ENCODE peak calls at places on chromosomes 1 and 21, in seven cellular contexts. G is trophoblast cell, Z is IMR-90, X is uterus, U is GM23248, L is Peyer's patch, T is K562. P is an unnamed sample. For H3K9me3, the result is how much of the 10 kb centered on the place peaks cover.

GRCh38 chr1:226827458-226827857 is 43.0 kb upstream of the PSEN2 start:
- DNase-seq in G (no peak), Z (no peak), X (peak), U (peak), L (peak), T (peak), P (no peak)

GRCh38 chr21:26506951-26507350 is 66.1 kb downstream of the CYYR1 start:
- DNase-seq in G (no peak), Z (peak), X (no peak), U (peak), L (no peak), T (no peak), P (no peak)

GRCh38 chr1:145908653-145909052 is 1.2 kb downstream of the ITGA10 start:
- DNase-seq in G (no peak), Z (peak), X (no peak), U (peak), L (no peak), T (no peak), P (no peak)

GRCh38 chr1:185733818-185734709 is at the start of gene HMCN1:
- DNase-seq in G (peak), Z (peak), X (peak), U (peak), L (peak), T (peak), P (peak)

GRCh38 chr1:43912607-43913006 is 21.0 kb upstream of the ARTN start:
- DNase-seq in G (peak), Z (peak), X (peak), U (peak), L (no peak), T (no peak), P (no peak)

GRCh38 chr1:114854693-114855320 is at the start of gene SYCP1:
- DNase-seq in G (no peak), Z (no peak), X (no peak), U (peak), L (no peak), T (no peak), P (no peak)

GRCh38 chr1:91718877-91719276 is 167.1 kb downstream of the TGFBR3 start:
- DNase-seq in G (no peak), Z (no peak), X (no peak), U (no peak), L (no peak), T (no peak), P (no peak)

GRCh38 chr1:44630116-44630515 is 44.2 kb downstream of the TMEM53 start:
- DNase-seq in G (no peak), Z (peak), X (no peak), U (peak), L (no peak), T (no peak), P (no peak)

GRCh38 chr1:110171134-110171733 is 20.9 kb downstream of the SLC6A17 start:
- DNase-seq in G (no peak), Z (no peak), X (no peak), U (no peak), L (no peak), T (no peak), P (no peak)

GRCh38 chr1:228861830-228862176 is 126.5 kb downstream of the RHOU start:
- DNase-seq in G (no peak), Z (peak), X (no peak), U (peak), L (no peak), T (no peak), P (no peak)

GRCh38 chr1:228268891-228269285 is 61.0 kb downstream of the OBSCN start:
- DNase-seq in G (no peak), Z (peak), X (no peak), U (no peak), L (no peak), T (no peak), P (no peak)

GRCh38 chr1:18088077-18088594 is 19.5 kb upstream of the IGSF21 start:
- DNase-seq in G (no peak), Z (no peak), X (no peak), U (no peak), L (no peak), T (no peak), P (no peak)

GRCh38 chr1:36300526-36300925 is 5.6 kb upstream of the SH3D21 start:
- DNase-seq in G (no peak), Z (peak), X (no peak), U (peak), L (peak), T (no peak), P (no peak)

GRCh38 chr1:7533006-7533405 is 238.1 kb upstream of the VAMP3 start:
- DNase-seq in G (no peak), Z (no peak), X (no peak), U (no peak), L (no peak), T (no peak), P (no peak)

GRCh38 chr1:64490204-64490818 is 20.4 kb downstream of the CACHD1 start:
- DNase-seq in G (no peak), Z (no peak), X (no peak), U (no peak), L (no peak), T (no peak), P (no peak)

GRCh38 chr1:64493864-64494263 is 23.9 kb downstream of the CACHD1 start:
- DNase-seq in G (no peak), Z (no peak), X (no peak), U (no peak), L (no peak), T (no peak), P (no peak)

GRCh38 chr1:64495878-64496277 is 25.9 kb downstream of the CACHD1 start:
- DNase-seq in G (no peak), Z (no peak), X (no peak), U (no peak), L (no peak), T (no peak), P (no peak)

GRCh38 chr1:64497484-64497883 is 27.6 kb downstream of the CACHD1 start:
- DNase-seq in G (no peak), Z (no peak), X (no peak), U (peak), L (no peak), T (no peak), P (no peak)

DNA sequence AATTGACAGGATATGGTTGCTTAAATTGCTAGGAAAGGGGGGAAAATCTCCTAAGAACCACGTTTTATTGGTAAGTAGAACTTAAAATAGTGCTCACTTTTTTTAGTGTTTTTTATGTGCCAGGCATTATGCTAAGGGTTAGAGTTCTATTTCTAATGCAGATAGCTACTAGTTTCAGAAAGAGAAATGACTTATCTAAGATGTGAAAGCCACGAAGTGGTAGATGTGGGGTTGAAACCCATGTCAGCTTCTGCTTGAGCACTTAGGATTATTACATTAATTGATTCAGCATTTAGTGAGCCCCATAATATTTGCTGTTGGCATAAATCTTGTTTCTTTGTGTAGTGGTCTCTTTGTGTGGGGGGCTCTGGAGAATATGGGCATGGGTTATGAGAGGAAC is 24.7 kb downstream of the CACHD1 start:
- DNase-seq in G (no peak), Z (no peak), X (no peak), U (no peak), L (no peak), T (no peak), P (no peak)
- H3K27ac ChIP-seq in G (no peak), Z (no peak), X (no peak), U (no peak), L (no peak), T (no peak), P (no peak)

DNA sequence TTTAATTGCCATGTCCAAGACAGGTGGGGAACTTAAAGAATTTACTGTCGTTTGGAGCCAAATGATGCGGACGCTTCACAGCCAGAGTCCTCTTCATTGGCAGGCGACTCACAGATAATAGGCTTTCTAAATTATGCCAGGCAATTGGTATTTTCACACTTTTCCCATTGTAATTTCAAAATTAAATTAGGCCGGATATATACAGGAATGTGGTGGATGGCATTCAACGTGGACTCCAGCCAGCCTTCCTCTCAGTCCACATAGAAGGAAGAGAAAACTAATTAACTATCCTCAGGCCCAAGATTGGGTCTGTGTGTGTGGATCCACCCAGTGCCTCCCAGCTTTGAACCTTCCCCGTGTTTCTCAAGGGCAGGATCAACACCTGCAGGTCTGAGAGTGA is 278.3 kb downstream of the AJAP1 start:
- DNase-seq in G (no peak), Z (no peak), X (no peak), U (no peak), L (no peak), T (no peak), P (no peak)
- H3K9me3 ChIP-seq in G (under half), Z (half or more), X (under half), U (under half), L (under half), T (under half), P (under half)

GRCh38 chr1:12469493-12469892 is 148.5 kb downstream of the DHRS3 start:
- DNase-seq in G (no peak), Z (no peak), X (no peak), U (no peak), L (no peak), T (no peak), P (no peak)
- H3K27ac ChIP-seq in G (no peak), Z (no peak), X (no peak), U (no peak), L (no peak), T (peak), P (no peak)

GRCh38 chr1:78214334-78214733 is 168.6 kb downstream of the GIPC2 start:
- DNase-seq in G (no peak), Z (no peak), X (no peak), U (no peak), L (no peak), T (no peak), P (no peak)

GRCh38 chr1:78210167-78210566 is 164.4 kb downstream of the GIPC2 start:
- DNase-seq in G (no peak), Z (peak), X (no peak), U (peak), L (no peak), T (no peak), P (no peak)

DNA sequence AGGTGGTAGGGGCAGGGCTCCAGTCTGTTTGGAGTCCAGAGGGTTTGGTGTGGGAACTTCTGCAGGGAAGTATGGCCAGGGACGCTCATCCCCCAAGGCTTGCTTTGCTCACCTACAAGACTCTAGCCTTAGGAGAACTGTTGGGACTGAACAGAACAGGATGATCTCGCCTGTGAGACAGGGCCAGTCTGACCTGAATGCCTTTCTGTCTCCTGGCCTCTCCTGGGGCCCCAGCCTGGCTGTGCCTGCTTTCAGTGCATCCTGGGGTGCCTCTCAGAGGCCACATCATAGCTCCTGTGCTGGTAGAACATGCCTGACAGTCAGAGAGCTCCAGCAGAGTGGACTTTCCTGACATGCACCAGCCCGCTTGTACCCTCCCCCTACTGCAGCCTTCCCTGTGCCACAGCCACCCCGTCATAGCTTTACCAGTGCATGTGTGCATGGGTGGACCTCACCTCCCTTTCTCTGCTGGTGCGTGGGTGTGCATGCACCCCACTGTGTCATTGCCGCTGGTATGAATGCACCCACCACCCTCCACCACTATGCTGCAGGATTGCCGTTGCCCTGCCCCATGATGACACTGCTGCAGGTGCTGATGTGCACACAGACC is 165.8 kb downstream of the GIPC2 start:
- DNase-seq in G (no peak), Z (no peak), X (no peak), U (no peak), L (no peak), T (no peak), P (no peak)
- H3K9me3 ChIP-seq in G (under half), Z (under half), X (under half), U (under half), L (under half), T (under half), P (under half)

GRCh38 chr1:150549496-150550221 is 451 bp downstream of the ADAMTSL4 start:
- DNase-seq in G (no peak), Z (no peak), X (peak), U (peak), L (peak), T (peak), P (no peak)
- H3K27ac ChIP-seq in G (peak), Z (peak), X (peak), U (peak), L (peak), T (peak), P (no peak)

GRCh38 chr21:30486180-30486579 is 1.1 kb downstream of the KRTAP19-2 start:
- DNase-seq in G (no peak), Z (no peak), X (no peak), U (no peak), L (no peak), T (no peak), P (no peak)
- H3K9me3 ChIP-seq in G (under half), Z (under half), X (under half), U (under half), L (under half), T (under half), P (under half)

DNA sequence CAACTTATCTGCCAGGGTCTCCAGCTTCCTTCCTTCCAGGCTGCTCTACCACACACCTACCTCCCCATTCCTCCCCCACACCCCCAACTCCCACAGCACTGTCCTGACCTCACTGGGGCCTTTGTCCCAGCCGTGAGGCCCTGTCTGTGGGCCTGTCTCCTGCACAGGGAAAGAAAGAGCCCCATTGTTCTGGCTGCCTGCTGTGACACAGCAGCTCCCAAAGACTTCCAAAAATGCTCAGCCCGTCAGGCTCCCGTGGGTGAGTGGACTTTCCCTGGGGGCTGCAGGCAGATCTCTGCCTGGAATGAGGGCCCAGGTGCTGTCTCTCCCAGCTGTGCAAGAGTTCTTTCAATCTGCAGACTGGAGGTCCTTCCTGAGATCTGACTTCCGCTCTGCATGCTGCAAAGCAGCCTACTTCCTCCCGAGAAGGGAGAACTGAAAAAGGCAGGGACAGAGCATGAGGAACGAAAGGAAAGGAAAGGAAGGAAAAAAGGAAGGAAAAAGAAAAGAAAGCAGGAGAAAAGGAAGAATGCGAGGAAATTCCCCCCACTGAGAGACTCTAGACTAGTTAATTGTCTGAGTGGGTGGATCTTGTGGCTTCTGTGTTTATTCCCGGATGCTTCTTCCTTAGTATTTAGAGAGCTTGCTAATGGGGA is 15.1 kb downstream of the NES start:
- DNase-seq in G (no peak), Z (peak), X (no peak), U (peak), L (no peak), T (no peak), P (no peak)
- H3K27ac ChIP-seq in G (peak), Z (peak), X (peak), U (peak), L (peak), T (peak), P (no peak)

GRCh38 chr1:156963621-156964020 is 43.2 kb downstream of the LRRC71 start:
- DNase-seq in G (no peak), Z (no peak), X (no peak), U (peak), L (no peak), T (no peak), P (peak)

GRCh38 chr1:156958247-156958714 is 37.8 kb downstream of the LRRC71 start:
- DNase-seq in G (no peak), Z (no peak), X (no peak), U (no peak), L (no peak), T (peak), P (no peak)

GRCh38 chr1:156957634-156958033 is 37.2 kb downstream of the LRRC71 start:
- DNase-seq in G (no peak), Z (no peak), X (no peak), U (no peak), L (no peak), T (no peak), P (no peak)

GRCh38 chr1:156961709-156962108 is 41.3 kb downstream of the LRRC71 start:
- DNase-seq in G (no peak), Z (no peak), X (no peak), U (peak), L (no peak), T (no peak), P (no peak)

GRCh38 chr1:156959414-156959813 is 39.0 kb downstream of the LRRC71 start:
- DNase-seq in G (no peak), Z (peak), X (no peak), U (no peak), L (no peak), T (peak), P (no peak)
- H3K9me3 ChIP-seq in G (under half), Z (under half), X (under half), U (under half), L (under half), T (under half), P (under half)

GRCh38 chr1:201561195-201561564 is 22.3 kb downstream of the NAV1 start:
- DNase-seq in G (no peak), Z (peak), X (no peak), U (no peak), L (no peak), T (no peak), P (no peak)
- H3K27ac ChIP-seq in G (no peak), Z (peak), X (no peak), U (peak), L (no peak), T (no peak), P (no peak)

GRCh38 chr1:180672105-180672504 is 40.3 kb downstream of the XPR1 start:
- DNase-seq in G (no peak), Z (peak), X (no peak), U (no peak), L (no peak), T (no peak), P (no peak)
- H3K9me3 ChIP-seq in G (under half), Z (under half), X (under half), U (under half), L (under half), T (under half), P (under half)

P was measured in CD4-positive, alpha-beta T cell.